ENCODE peak calls at places on chromosomes 13 and 19, in six cellular contexts. A is progenitor cell of endocrine pancreas, N is ACHN, I is left lung, W is GM13976, B is EL. V is an unnamed sample.

GRCh38 chr19:31340059-31341025 is 8.9 kb downstream of the TSHZ3 start:
- DNase-seq in W (no peak), I (no peak), B (peak; percentile 13), A (no peak), N (no peak), V (no peak)

GRCh38 chr19:9116547-9116946 is 984 bp upstream of the OR7G1 start:
- DNase-seq in I (no peak), B (no peak), A (no peak), N (no peak), W (no peak), V (no peak)

GRCh38 chr13:41842029-41842428 is 118.9 kb downstream of the VWA8 start:
- DNase-seq in A (no peak), N (peak; percentile 20), W (no peak), I (no peak), B (peak; percentile 42), V (no peak)

GRCh38 chr19:47176627-47177090 is 46.0 kb downstream of the SAE1 start:
- DNase-seq in I (no peak), N (no peak), W (no peak), A (no peak), B (peak; percentile 71), V (no peak)

GRCh38 chr13:112619730-112620639 is 32.0 kb upstream of the TUBGCP3 start:
- DNase-seq in B (peak; percentile 27), I (no peak), N (no peak), A (peak; percentile 36), W (no peak), V (no peak)

GRCh38 chr13:21917046-21918010 is 246.5 kb downstream of the FGF9 start:
- DNase-seq in B (no peak), I (no peak), W (no peak), A (no peak), N (no peak), V (no peak)

GRCh38 chr19:12047868-12048267 is 4.9 kb downstream of the ZNF878 start:
- DNase-seq in W (no peak), N (no peak), A (no peak), B (peak; percentile 18), I (no peak), V (no peak)

GRCh38 chr19:43673702-43674629 is 4.0 kb upstream of the PLAUR start:
- DNase-seq in N (no peak), A (no peak), I (no peak), W (no peak), B (no peak), V (no peak)

GRCh38 chr19:35609881-35610353 is 2.6 kb upstream of the HAUS5 start:
- DNase-seq in B (no peak), N (no peak), I (no peak), A (no peak), W (peak; percentile 66), V (no peak)

GRCh38 chr13:33367931-33368330 is 82.4 kb upstream of the STARD13 start:
- DNase-seq in I (no peak), A (no peak), W (no peak), N (no peak), B (no peak), V (no peak)

GRCh38 chr19:33332248-33332647 is 29.9 kb upstream of the CEBPA start:
- DNase-seq in N (no peak), I (no peak), B (no peak), W (no peak), A (no peak), V (no peak)

GRCh38 chr13:45339867-45340266 is 1.1 kb downstream of the TPT1 start:
- DNase-seq in A (no peak), W (no peak), B (no peak), N (no peak), I (no peak), V (no peak)